ENCODE peak calls at places on chromosomes 12 and 14, in seven cellular contexts. M is activated CD8-positive, alpha-beta T cell treated with anti-CD3 and anti-CD28 coated beads for 36 hours; Y is left colon; L is heart right ventricle; F is left lobe of liver; Z is activated T-cell treated with anti-CD3 and anti-CD28 coated beads, Interleukin-2, amount 50 U/mL, for 72 hours; J is A549. T is an unnamed sample.

GRCh38 chr14:61396694-61397093 is 75.3 kb downstream of the PRKCH start:
- ATAC-seq in F (no peak), Y (no peak), J (no peak), Z (peak), L (no peak), M (no peak), T (no peak)

GRCh38 chr14:68181395-68182326 is 362.1 kb downstream of the RAD51B start:
- ATAC-seq in J (peak), F (peak), Z (peak), M (peak), L (no peak), Y (peak), T (no peak)

GRCh38 chr12:122040579-122041386 is 19.1 kb downstream of the BCL7A start:
- ATAC-seq in J (peak), Z (no peak), Y (peak), M (no peak), L (no peak), F (peak), T (no peak)

GRCh38 chr14:56949828-56950227 is 139.5 kb upstream of the OTX2 start:
- ATAC-seq in Y (peak), F (no peak), L (no peak), M (no peak), Z (no peak), J (no peak), T (no peak)

GRCh38 chr12:45644521-45644920 is 85.0 kb upstream of the ARID2 start:
- ATAC-seq in F (no peak), L (no peak), Z (no peak), J (no peak), M (peak), Y (no peak), T (no peak)

GRCh38 chr14:55077155-55077554 is 25.7 kb downstream of the MAPK1IP1L start:
- ATAC-seq in L (no peak), Y (peak), J (peak), M (peak), Z (peak), F (no peak), T (no peak)

GRCh38 chr12:121352053-121353018 is at the start of gene ANAPC5:
- ATAC-seq in Y (peak), L (peak), J (peak), M (peak), F (peak), Z (peak), T (peak)

GRCh38 chr12:32605326-32606095 is 73.6 kb upstream of the DNM1L start:
- ATAC-seq in Y (no peak), M (no peak), L (no peak), Z (no peak), F (peak), J (no peak), T (no peak)

GRCh38 chr12:130572553-130572952 is 143.5 kb downstream of the RIMBP2 start:
- ATAC-seq in Y (no peak), M (no peak), Z (no peak), J (no peak), L (no peak), F (no peak), T (no peak)

GRCh38 chr12:109928058-109928656 is 28.1 kb downstream of the TCHP start:
- ATAC-seq in F (no peak), J (no peak), Y (no peak), M (no peak), L (peak), Z (no peak), T (no peak)

GRCh38 chr12:122895290-122895689 is 634 bp downstream of the VPS37B start:
- ATAC-seq in Z (no peak), Y (peak), J (peak), M (no peak), L (peak), F (peak), T (peak)

GRCh38 chr14:22797017-22797917 is 18.0 kb downstream of the SLC7A7 start:
- ATAC-seq in F (peak), Y (no peak), J (no peak), L (no peak), Z (no peak), M (no peak), T (no peak)

GRCh38 chr14:92702441-92702918 is 45.9 kb downstream of the LGMN start:
- ATAC-seq in Y (peak), L (no peak), J (peak), F (peak), M (no peak), Z (no peak), T (peak)

GRCh38 chr14:97970222-97970621 is 1173.0 kb downstream of the VRK1 start:
- ATAC-seq in L (no peak), Y (no peak), J (no peak), M (peak), F (no peak), Z (peak), T (no peak)

GRCh38 chr14:35159742-35160409 is 37.5 kb downstream of the PRORP start:
- ATAC-seq in F (peak), L (no peak), Y (peak), M (peak), Z (peak), J (peak), T (no peak)

GRCh38 chr12:13074396-13075113 is 28.9 kb downstream of the GSG1 start:
- ATAC-seq in L (no peak), Y (no peak), J (no peak), Z (no peak), M (no peak), F (no peak), T (no peak)

GRCh38 chr14:66623838-66624237 is 115.9 kb downstream of the GPHN start:
- ATAC-seq in M (no peak), J (peak), Z (no peak), F (peak), Y (no peak), L (no peak), T (no peak)

GRCh38 chr12:32039341-32039740 is 67.3 kb upstream of the BICD1 start:
- ATAC-seq in Z (no peak), J (no peak), L (no peak), M (no peak), F (no peak), Y (no peak), T (no peak)

GRCh38 chr12:2752676-2753371 is 41.9 kb upstream of the FKBP4 start:
- ATAC-seq in F (peak), J (peak), Y (peak), Z (peak), L (peak), M (peak), T (peak)

GRCh38 chr14:56359245-56359644 is 220.4 kb upstream of the TMEM260 start:
- ATAC-seq in Y (no peak), F (no peak), M (peak), Z (peak), J (no peak), L (no peak), T (no peak)

GRCh38 chr12:83123039-83123438 is 436.3 kb downstream of the TMTC2 start:
- ATAC-seq in M (no peak), Y (no peak), L (no peak), J (no peak), Z (peak), F (no peak), T (no peak)

GRCh38 chr12:52867152-52867551 is 18.4 kb upstream of the KRT78 start:
- ATAC-seq in L (no peak), Z (no peak), M (no peak), J (no peak), Y (peak), F (no peak), T (no peak)

GRCh38 chr12:10851243-10851858 is 2.1 kb upstream of the PRR4 start:
- ATAC-seq in F (no peak), Y (no peak), J (no peak), M (peak), Z (no peak), L (no peak), T (no peak)

GRCh38 chr12:77724367-77724957 is 106.2 kb upstream of the NAV3 start:
- ATAC-seq in F (peak), J (peak), L (peak), M (no peak), Z (no peak), Y (peak), T (no peak)

GRCh38 chr12:128387811-128388422 is 120.9 kb downstream of the TMEM132C start:
- ATAC-seq in L (peak), Z (no peak), F (peak), Y (peak), M (no peak), J (peak), T (no peak)

GRCh38 chr14:68822964-68823363 is 30.1 kb upstream of the ZFP36L1 start:
- ATAC-seq in F (no peak), J (no peak), M (no peak), Z (no peak), Y (no peak), L (no peak), T (no peak)

GRCh38 chr14:62592877-62593276 is 452.4 kb downstream of the KCNH5 start:
- ATAC-seq in Y (no peak), Z (no peak), J (no peak), L (no peak), M (no peak), F (no peak), T (no peak)

GRCh38 chr14:68785817-68786490 is 6.9 kb downstream of the ZFP36L1 start:
- ATAC-seq in F (peak), Y (no peak), M (no peak), J (peak), Z (no peak), L (no peak), T (peak)

GRCh38 chr14:46417066-46417465 is 234.5 kb downstream of the RPL10L start:
- ATAC-seq in J (no peak), Z (no peak), M (no peak), L (no peak), F (no peak), Y (no peak), T (no peak)

GRCh38 chr12:104669851-104670337 is 213.1 kb downstream of the CHST11 start:
- ATAC-seq in J (peak), F (peak), M (peak), L (peak), Y (peak), Z (no peak), T (no peak)

GRCh38 chr12:108302471-108303311 is 36.4 kb downstream of the CMKLR1 start:
- ATAC-seq in M (no peak), Y (peak), F (peak), L (peak), J (peak), Z (no peak), T (peak)

T was measured in gastroesophageal sphincter.